ENCODE peak calls at places on chromosomes 1 and 21, in ten cellular contexts. N is GM23338, M is left lung, J is breast epithelium, R is tibial nerve, K is fibroblast of villous mesenchyme, X is fibroblast of mammary gland, E is AG09309, H is BE2C, F is PC-9. V is an unnamed sample.

GRCh38 chr1:98371767-98372166 is 289.8 kb upstream of the SNX7 start:
- DNase-seq in N (no peak), M (no peak), J (no peak), R (no peak), K (no peak), X (no peak), E (no peak), H (no peak), F (no peak), V (no peak)

GRCh38 chr1:209302777-209303642 is 280.5 kb upstream of the CAMK1G start:
- DNase-seq in N (no peak), M (no peak), J (no peak), R (no peak), K (no peak), X (no peak), E (no peak), H (peak), F (no peak), V (no peak)

GRCh38 chr1:1618396-1619068 is 3.2 kb downstream of the MIB2 start:
- DNase-seq in N (no peak), M (peak), J (no peak), R (no peak), K (no peak), X (no peak), E (no peak), H (no peak), F (no peak), V (no peak)

GRCh38 chr21:43919871-43920801 is 55.1 kb downstream of the AGPAT3 start:
- DNase-seq in N (no peak), M (peak), J (no peak), R (no peak), K (no peak), X (no peak), E (no peak), H (peak), F (no peak), V (no peak)

GRCh38 chr1:2640626-2641025 is 7.8 kb upstream of the MMEL1 start:
- DNase-seq in N (no peak), M (no peak), J (no peak), R (no peak), K (no peak), X (no peak), E (no peak), H (no peak), F (no peak), V (no peak)

GRCh38 chr1:18285533-18285924 is 177.9 kb downstream of the IGSF21 start:
- DNase-seq in N (no peak), M (no peak), J (no peak), R (no peak), K (no peak), X (no peak), E (no peak), H (no peak), F (no peak), V (no peak)

GRCh38 chr1:155080250-155081228 is 1.9 kb downstream of the EFNA3 start:
- DNase-seq in N (peak), M (peak), J (no peak), R (no peak), K (no peak), X (no peak), E (no peak), H (peak), F (no peak), V (no peak)

GRCh38 chr21:39137248-39138186 is 45.7 kb downstream of the PSMG1 start:
- DNase-seq in N (peak), M (no peak), J (no peak), R (no peak), K (peak), X (peak), E (peak), H (peak), F (no peak), V (peak)

GRCh38 chr21:26513212-26513611 is 59.9 kb downstream of the CYYR1 start:
- DNase-seq in N (no peak), M (no peak), J (no peak), R (no peak), K (no peak), X (peak), E (peak), H (no peak), F (no peak), V (no peak)

GRCh38 chr1:56797079-56797685 is 22.0 kb downstream of the FYB2 start:
- DNase-seq in N (no peak), M (no peak), J (peak), R (no peak), K (no peak), X (no peak), E (no peak), H (no peak), F (peak), V (no peak)

GRCh38 chr1:150256549-150257341 is 829 bp upstream of the CA14 start:
- DNase-seq in N (peak), M (no peak), J (no peak), R (no peak), K (peak), X (no peak), E (no peak), H (peak), F (no peak), V (no peak)

GRCh38 chr21:42164064-42164789 is 54.7 kb upstream of the ABCG1 start:
- DNase-seq in N (peak), M (no peak), J (peak), R (peak), K (no peak), X (no peak), E (no peak), H (peak), F (peak), V (peak)

GRCh38 chr1:2300004-2300771 is 72.1 kb downstream of the SKI start:
- DNase-seq in N (no peak), M (no peak), J (no peak), R (no peak), K (no peak), X (no peak), E (no peak), H (no peak), F (no peak), V (no peak)

GRCh38 chr1:41474490-41475271 is 9.8 kb downstream of the EDN2 start:
- DNase-seq in N (peak), M (no peak), J (no peak), R (no peak), K (no peak), X (no peak), E (no peak), H (peak), F (peak), V (no peak)

GRCh38 chr1:41663671-41664400 is 179.4 kb upstream of the EDN2 start:
- DNase-seq in N (no peak), M (no peak), J (no peak), R (no peak), K (no peak), X (no peak), E (no peak), H (no peak), F (no peak), V (no peak)

GRCh38 chr1:197435224-197435623 is 167.2 kb downstream of the CRB1 start:
- DNase-seq in N (peak), M (no peak), J (no peak), R (no peak), K (no peak), X (no peak), E (no peak), H (peak), F (no peak), V (no peak)

GRCh38 chr1:3785458-3786157 is 10.7 kb downstream of the LRRC47 start:
- DNase-seq in N (peak), M (peak), J (no peak), R (no peak), K (no peak), X (no peak), E (no peak), H (no peak), F (no peak), V (no peak)

GRCh38 chr1:184930645-184931044 is 43.7 kb downstream of the NIBAN1 start:
- DNase-seq in N (no peak), M (no peak), J (no peak), R (no peak), K (peak), X (no peak), E (no peak), H (no peak), F (no peak), V (no peak)

DNA sequence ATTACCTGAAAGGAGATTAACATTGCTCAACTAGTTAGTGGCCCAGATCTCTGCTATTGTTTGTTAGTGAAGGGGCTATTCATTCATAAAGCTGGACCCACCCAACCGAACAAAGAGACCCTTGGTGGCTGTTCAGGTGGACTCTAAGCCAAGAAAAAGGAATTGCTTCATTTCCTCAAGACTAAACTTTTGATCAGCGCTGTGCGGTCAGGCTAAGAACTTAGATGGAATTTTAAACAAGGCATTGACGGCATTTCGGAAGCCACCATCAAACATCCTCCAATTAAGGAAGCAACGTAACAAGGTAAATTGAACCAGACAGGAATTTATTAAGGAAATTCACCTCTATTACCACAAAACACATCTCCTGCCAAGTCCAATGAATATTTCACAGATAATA is 19.9 kb upstream of the SHCBP1L start:
- DNase-seq in N (no peak), M (no peak), J (no peak), R (no peak), K (no peak), X (no peak), E (no peak), H (no peak), F (no peak), V (no peak)
- H3K4me3 ChIP-seq in N (no peak), M (no peak), J (no peak), R (no peak), K (no peak), X (no peak), E (no peak), H (no peak), F (no peak), V (no peak)

DNA sequence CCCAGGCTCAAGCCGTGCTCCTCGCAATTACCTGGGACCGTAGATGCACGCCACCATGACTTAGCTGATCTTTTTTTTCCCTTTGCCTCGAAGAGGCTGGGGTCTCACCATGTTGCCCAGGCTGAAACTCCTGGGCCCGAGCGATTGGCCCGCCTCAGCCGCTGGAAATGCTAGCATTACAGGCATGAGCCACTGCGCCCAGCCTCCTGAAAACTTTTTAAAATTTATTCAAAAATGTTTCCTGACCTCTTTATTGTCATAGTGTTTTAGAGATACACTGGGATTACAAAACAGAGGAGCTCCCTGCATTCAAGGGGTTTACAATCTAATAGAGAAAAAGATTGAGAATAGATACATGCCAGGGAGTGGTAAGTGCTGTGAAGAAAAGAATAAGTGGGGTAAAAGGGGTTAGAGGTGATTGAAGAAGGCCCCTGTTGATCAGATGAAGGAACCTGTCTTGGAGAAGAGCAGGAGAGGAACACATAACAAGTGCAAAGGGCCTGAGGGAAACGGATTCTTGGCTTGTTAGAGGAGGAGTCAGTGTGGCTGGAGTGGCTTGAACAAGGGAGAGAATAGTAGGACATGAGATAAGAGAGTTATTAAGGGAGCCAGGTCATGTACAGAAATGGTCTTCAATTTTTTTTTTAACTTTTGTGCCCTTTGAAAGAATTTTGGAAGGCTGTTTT is 1.7 kb upstream of the TRIM33 start:
- DNase-seq in N (no peak), M (no peak), J (no peak), R (no peak), K (no peak), X (no peak), E (no peak), H (no peak), F (peak), V (no peak)
- H3K4me3 ChIP-seq in N (peak), M (no peak), J (no peak), R (no peak), K (no peak), X (no peak), E (no peak), H (no peak), F (peak), V (no peak)

GRCh38 chr1:161199506-161200119 is 759 bp upstream of the ADAMTS4 start:
- DNase-seq in N (peak), M (no peak), J (no peak), R (no peak), K (no peak), X (no peak), E (no peak), H (no peak), F (no peak), V (no peak)

GRCh38 chr1:161200421-161200991 is 1.7 kb upstream of the ADAMTS4 start:
- DNase-seq in N (peak), M (no peak), J (no peak), R (no peak), K (no peak), X (peak), E (no peak), H (no peak), F (no peak), V (no peak)

GRCh38 chr1:161198877-161199431 is at the start of gene ADAMTS4:
- DNase-seq in N (peak), M (no peak), J (no peak), R (no peak), K (peak), X (peak), E (peak), H (no peak), F (no peak), V (no peak)

GRCh38 chr1:161201828-161202712 is at the start of gene NDUFS2:
- DNase-seq in N (peak), M (peak), J (peak), R (peak), K (peak), X (peak), E (peak), H (peak), F (peak), V (peak)

DNA sequence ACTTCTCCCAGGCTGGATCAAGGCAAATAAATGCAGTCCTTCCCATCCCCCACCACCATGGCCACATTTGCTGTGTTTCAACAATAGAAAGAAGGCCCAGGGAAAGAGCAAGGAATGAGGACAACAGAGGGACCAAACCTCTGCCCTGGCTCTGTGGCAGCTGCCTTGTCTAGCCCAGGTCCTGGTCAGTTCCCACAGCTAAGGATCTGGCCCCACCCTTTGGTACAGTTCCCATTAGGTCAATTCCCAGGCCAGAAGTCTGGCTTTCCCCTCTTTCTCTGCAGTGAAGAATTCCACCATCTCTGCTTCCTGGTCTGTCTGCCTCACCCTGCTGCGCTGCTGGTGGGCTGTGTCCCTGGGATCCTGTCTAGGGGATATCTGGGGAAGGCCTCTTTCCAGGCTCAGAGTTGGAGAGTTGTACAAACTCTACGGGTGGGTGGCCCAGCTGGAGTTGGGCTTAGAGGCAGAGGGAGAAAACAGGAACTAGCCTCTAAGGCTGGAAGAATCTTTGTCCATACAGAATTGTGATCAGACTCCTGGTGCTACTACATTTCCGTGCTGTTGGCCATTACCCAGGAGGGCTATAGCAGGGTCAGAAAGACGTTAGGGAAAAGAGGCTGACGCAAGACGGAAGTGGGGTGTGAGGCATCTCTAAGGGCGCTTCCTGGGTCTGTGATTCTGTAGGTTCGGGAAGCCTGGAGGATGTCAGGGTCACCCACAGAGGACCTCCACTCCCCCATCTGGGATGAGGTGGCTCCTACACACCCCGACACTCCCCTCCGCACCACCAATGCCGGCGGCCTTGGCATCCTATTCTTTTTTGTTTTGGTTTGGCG is 957 bp upstream of the NDUFS2 start:
- DNase-seq in N (peak), M (no peak), J (no peak), R (no peak), K (peak), X (peak), E (no peak), H (no peak), F (no peak), V (no peak)
- H3K4me3 ChIP-seq in N (peak), M (peak), J (peak), R (peak), K (peak), X (peak), E (peak), H (peak), F (peak), V (peak)

GRCh38 chr1:67748147-67748546 is 63.1 kb downstream of the GADD45A start:
- DNase-seq in N (no peak), M (no peak), J (no peak), R (no peak), K (no peak), X (no peak), E (no peak), H (no peak), F (no peak), V (no peak)
- H3K4me3 ChIP-seq in N (no peak), M (no peak), J (no peak), R (peak), K (peak), X (no peak), E (no peak), H (no peak), F (peak), V (no peak)

GRCh38 chr1:224498574-224499170 is 64.1 kb upstream of the WDR26 start:
- DNase-seq in N (peak), M (no peak), J (no peak), R (no peak), K (peak), X (peak), E (no peak), H (no peak), F (peak), V (peak)
- H3K4me3 ChIP-seq in N (no peak), M (no peak), J (no peak), R (no peak), K (no peak), X (no peak), E (no peak), H (no peak), F (peak), V (no peak)

DNA sequence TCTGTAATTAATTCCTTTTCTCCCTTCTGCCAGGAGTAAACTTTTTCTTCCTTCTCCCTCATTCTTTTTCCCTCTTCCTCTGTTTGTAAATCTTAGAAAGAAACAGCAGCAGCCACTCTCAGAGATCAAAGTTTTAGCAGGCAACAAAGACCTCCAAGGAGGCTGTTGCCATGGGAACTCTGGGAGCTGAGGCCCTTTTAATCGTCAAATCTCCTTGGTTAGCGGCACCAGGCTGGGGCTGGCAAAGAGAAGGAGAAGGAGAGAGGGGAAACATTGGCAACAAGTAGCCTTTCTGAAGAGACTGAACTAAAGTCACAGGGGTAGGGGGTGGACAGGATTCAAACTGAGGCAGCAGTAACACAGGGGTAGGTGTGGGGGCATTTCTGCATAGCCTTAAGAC is 25.2 kb downstream of the ILDR2 start:
- DNase-seq in N (peak), M (no peak), J (no peak), R (no peak), K (no peak), X (no peak), E (no peak), H (no peak), F (no peak), V (no peak)
- H3K4me3 ChIP-seq in N (no peak), M (no peak), J (no peak), R (no peak), K (no peak), X (no peak), E (no peak), H (no peak), F (no peak), V (no peak)

GRCh38 chr1:205042911-205043806 is at the start of gene CNTN2:
- DNase-seq in N (peak), M (peak), J (no peak), R (no peak), K (no peak), X (no peak), E (no peak), H (peak), F (no peak), V (no peak)
- H3K4me3 ChIP-seq in N (peak), M (no peak), J (no peak), R (peak), K (no peak), X (no peak), E (no peak), H (peak), F (no peak), V (no peak)

GRCh38 chr1:47444578-47445465 is 7.0 kb downstream of the FOXD2 start:
- DNase-seq in N (peak), M (peak), J (no peak), R (peak), K (no peak), X (no peak), E (no peak), H (no peak), F (no peak), V (no peak)

GRCh38 chr1:47443530-47444316 is 5.9 kb downstream of the FOXD2 start:
- DNase-seq in N (peak), M (no peak), J (no peak), R (no peak), K (no peak), X (no peak), E (no peak), H (no peak), F (no peak), V (peak)

GRCh38 chr1:47442844-47443529 is 5.1 kb downstream of the FOXD2 start:
- DNase-seq in N (no peak), M (no peak), J (no peak), R (no peak), K (no peak), X (no peak), E (no peak), H (no peak), F (no peak), V (peak)

GRCh38 chr1:47445823-47446567 is 8.2 kb downstream of the FOXD2 start:
- DNase-seq in N (no peak), M (no peak), J (no peak), R (no peak), K (no peak), X (no peak), E (no peak), H (no peak), F (no peak), V (no peak)

GRCh38 chr1:47444317-47444577 is 6.4 kb downstream of the FOXD2 start:
- DNase-seq in N (no peak), M (no peak), J (no peak), R (no peak), K (no peak), X (no peak), E (no peak), H (no peak), F (no peak), V (no peak)
- H3K4me3 ChIP-seq in N (peak), M (no peak), J (no peak), R (peak), K (no peak), X (no peak), E (no peak), H (no peak), F (no peak), V (peak)

V was measured in SJSA1.